ENCODE peak calls at places on chromosomes 12 and 14, in ten cellular contexts. L is transverse colon, B is suprapubic skin, K is HCT116, I is esophagus muscularis mucosa, H is endothelial cell of umbilical vein, Q is breast epithelium, X is stomach, Y is upper lobe of left lung, G is GM12878. M is an unnamed sample. For H3K4me1, the result is how much of the 10 kb centered on the place peaks cover.

GRCh38 chr14:96059519-96060135 is 20.5 kb downstream of the C14orf132 start:
- DNase-seq in Y (no peak), H (no peak), L (no peak), Q (no peak), X (no peak), K (no peak), I (no peak), B (peak), G (no peak), M (peak)

GRCh38 chr14:81826080-81826479 is 292.4 kb upstream of the SEL1L start:
- DNase-seq in K (no peak), B (no peak), L (no peak), X (no peak), H (no peak), Q (no peak), I (no peak), Y (no peak), G (no peak), M (no peak)

GRCh38 chr12:99121476-99121965 is 476.4 kb downstream of the APAF1 start:
- DNase-seq in G (no peak), X (no peak), L (no peak), Y (no peak), I (no peak), Q (no peak), H (no peak), K (no peak), B (no peak), M (no peak)

GRCh38 chr14:52837451-52837850 is 46.0 kb upstream of the GNPNAT1 start:
- DNase-seq in Y (no peak), H (no peak), G (no peak), Q (no peak), L (no peak), I (no peak), X (no peak), B (no peak), K (no peak), M (no peak)

GRCh38 chr12:1054103-1054838 is 63.2 kb downstream of the ERC1 start:
- DNase-seq in H (no peak), Q (no peak), G (no peak), I (no peak), B (no peak), Y (no peak), X (no peak), L (no peak), K (no peak), M (no peak)

GRCh38 chr12:1773937-1774655 is 46.3 kb upstream of the LRTM2 start:
- DNase-seq in L (no peak), K (no peak), H (no peak), G (no peak), Q (no peak), B (no peak), X (no peak), Y (no peak), I (no peak), M (no peak)

GRCh38 chr12:121926874-121927706 is 8.7 kb downstream of the CFAP251 start:
- DNase-seq in H (no peak), I (no peak), Q (no peak), Y (peak), L (no peak), X (no peak), B (no peak), K (no peak), G (peak), M (no peak)

GRCh38 chr12:84779169-84779568 is 133.4 kb downstream of the SLC6A15 start:
- DNase-seq in Y (no peak), H (no peak), Q (no peak), I (no peak), X (no peak), B (no peak), G (no peak), K (no peak), L (no peak), M (no peak)

GRCh38 chr12:70733385-70733784 is 96.2 kb upstream of the PTPRB start:
- DNase-seq in Q (no peak), K (peak), G (peak), L (no peak), X (no peak), Y (no peak), I (no peak), H (peak), B (no peak), M (no peak)

GRCh38 chr12:618626-619025 is 44.6 kb downstream of the NINJ2 start:
- DNase-seq in Q (no peak), K (no peak), B (no peak), L (no peak), G (no peak), Y (peak), H (no peak), X (no peak), I (no peak), M (no peak)

GRCh38 chr14:61437383-61437782 is 116.0 kb downstream of the PRKCH start:
- DNase-seq in K (no peak), G (no peak), I (no peak), H (no peak), Y (no peak), B (no peak), L (no peak), X (no peak), Q (no peak), M (no peak)

DNA sequence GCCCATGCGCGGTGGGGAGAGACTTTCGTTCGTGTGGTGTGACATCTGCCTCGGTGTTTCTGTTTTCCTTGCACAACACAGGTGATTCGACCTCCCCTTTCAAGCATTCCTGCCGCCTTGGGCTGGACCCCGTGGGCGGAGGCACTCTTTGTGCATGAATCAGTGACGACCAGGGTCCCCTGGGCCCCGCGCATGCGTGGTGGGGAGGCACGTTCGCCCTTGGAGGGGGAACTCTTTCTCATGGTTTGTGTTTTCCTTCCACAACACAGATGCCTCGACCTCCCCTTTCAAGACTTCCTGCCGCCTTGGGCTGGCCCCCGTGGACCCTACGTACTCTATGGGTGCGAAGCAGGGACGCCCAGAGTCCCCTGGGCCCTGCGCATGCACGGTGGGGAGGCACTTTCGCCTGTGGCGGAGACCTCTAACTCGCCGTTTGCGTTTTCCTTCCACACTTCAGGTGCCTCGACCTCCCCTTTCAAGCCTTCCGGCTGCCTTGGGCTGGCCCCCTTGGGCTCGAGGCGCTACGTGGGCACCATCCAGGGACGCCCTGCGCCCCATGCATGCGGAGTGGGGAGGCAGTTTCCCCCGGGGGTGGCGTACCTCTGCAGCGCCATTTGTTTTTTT is 340.9 kb downstream of the ALG10 start:
- DNase-seq in G (no peak), L (no peak), Y (no peak), K (no peak), H (no peak), X (no peak), Q (no peak), I (no peak), B (no peak), M (no peak)
- TF ChIP-seq POLR2A in G (no peak), L (no peak), Y (no peak), K (no peak), H (no peak), X (no peak), Q (no peak), I (no peak), B (no peak), M (no peak)

GRCh38 chr12:6145584-6145983 is 21.1 kb upstream of the VWF start:
- DNase-seq in B (no peak), Q (no peak), G (no peak), L (no peak), Y (no peak), X (no peak), H (peak), K (no peak), I (no peak), M (no peak)

GRCh38 chr12:6146509-6146908 is 22.0 kb upstream of the VWF start:
- DNase-seq in H (no peak), K (no peak), X (no peak), Y (no peak), B (no peak), Q (no peak), L (no peak), G (no peak), I (no peak), M (no peak)

GRCh38 chr12:6146951-6147350 is 22.5 kb upstream of the VWF start:
- DNase-seq in Y (no peak), H (no peak), G (no peak), I (no peak), Q (no peak), K (no peak), B (no peak), L (no peak), X (no peak), M (no peak)

GRCh38 chr12:6140646-6141045 is 16.2 kb upstream of the VWF start:
- DNase-seq in K (no peak), L (no peak), X (no peak), Y (no peak), H (no peak), Q (no peak), B (no peak), I (no peak), G (no peak), M (no peak)

GRCh38 chr12:6141048-6141447 is 16.6 kb upstream of the VWF start:
- DNase-seq in B (no peak), I (no peak), L (no peak), Q (no peak), G (no peak), H (peak), K (no peak), Y (peak), X (no peak), M (no peak)
- H3K4me1 ChIP-seq in B (under half), I (under half), L (under half), Q (under half), G (under half), H (under half), K (under half), Y (under half), X (under half), M (under half)

GRCh38 chr12:27220057-27220987 is 23.8 kb upstream of the STK38L start:
- DNase-seq in X (no peak), Q (no peak), I (no peak), L (no peak), G (peak), K (no peak), H (no peak), B (no peak), Y (no peak), M (no peak)
- TF ChIP-seq POLR2AphosphoS5 in X (no peak), Q (no peak), I (no peak), L (no peak), G (no peak), K (no peak), H (no peak), B (no peak), Y (no peak), M (no peak)

GRCh38 chr12:13100882-13101769 is 2.3 kb downstream of the GSG1 start:
- DNase-seq in X (peak), B (peak), H (peak), Y (peak), L (peak), Q (peak), G (no peak), I (peak), K (peak), M (peak)
- TF ChIP-seq POLR2A in X (no peak), B (peak), H (no peak), Y (no peak), L (peak), Q (peak), G (no peak), I (no peak), K (no peak), M (peak)